ENCODE peak calls at places on chromosomes 1 and 21, in ten cellular contexts. One of them, this sample, is unnamed.

GRCh38 chr1:108199231-108199657 is 899 bp downstream of the SLC25A24 start:
- DNase-seq in upper lobe of left lung: no peak
- DNase-seq in testis: peak; percentile 22
- DNase-seq in tibial nerve: no peak
- DNase-seq in H1: no peak
- DNase-seq in esophagus muscularis mucosa: no peak
- DNase-seq in IMR-90: peak; percentile 23
- DNase-seq in transverse colon: peak; percentile 28
- DNase-seq in ovary: no peak
- DNase-seq in sigmoid colon: no peak
- DNase-seq in this sample: no peak

GRCh38 chr1:67149179-67149770 is 14.5 kb upstream of the C1orf141 start:
- DNase-seq in esophagus muscularis mucosa: no peak
- DNase-seq in H1: peak; percentile 34
- DNase-seq in transverse colon: peak; percentile 78
- DNase-seq in upper lobe of left lung: no peak
- DNase-seq in IMR-90: peak; percentile 82
- DNase-seq in sigmoid colon: peak; percentile 82
- DNase-seq in ovary: peak; percentile 66
- DNase-seq in tibial nerve: peak; percentile 59
- DNase-seq in testis: peak; percentile 83
- DNase-seq in this sample: peak; percentile 51

GRCh38 chr1:41512701-41513387 is 28.4 kb upstream of the EDN2 start:
- DNase-seq in tibial nerve: no peak
- DNase-seq in transverse colon: no peak
- DNase-seq in upper lobe of left lung: no peak
- DNase-seq in testis: no peak
- DNase-seq in H1: no peak
- DNase-seq in ovary: no peak
- DNase-seq in esophagus muscularis mucosa: no peak
- DNase-seq in IMR-90: no peak
- DNase-seq in sigmoid colon: no peak
- DNase-seq in this sample: no peak

GRCh38 chr1:29249170-29249691 is 12.9 kb downstream of the PTPRU start:
- DNase-seq in H1: peak; percentile 84
- DNase-seq in sigmoid colon: no peak
- DNase-seq in upper lobe of left lung: no peak
- DNase-seq in tibial nerve: no peak
- DNase-seq in esophagus muscularis mucosa: no peak
- DNase-seq in IMR-90: peak; percentile 40
- DNase-seq in testis: no peak
- DNase-seq in ovary: no peak
- DNase-seq in transverse colon: no peak
- DNase-seq in this sample: no peak

GRCh38 chr1:169648709-169649108 is 18.8 kb upstream of the SELP start:
- DNase-seq in ovary: no peak
- DNase-seq in esophagus muscularis mucosa: no peak
- DNase-seq in IMR-90: no peak
- DNase-seq in tibial nerve: no peak
- DNase-seq in H1: no peak
- DNase-seq in testis: no peak
- DNase-seq in transverse colon: no peak
- DNase-seq in upper lobe of left lung: no peak
- DNase-seq in sigmoid colon: no peak
- DNase-seq in this sample: no peak

GRCh38 chr1:204350857-204351573 is 8.7 kb downstream of the PLEKHA6 start:
- DNase-seq in ovary: peak; percentile 94
- DNase-seq in tibial nerve: peak; percentile 64
- DNase-seq in testis: peak; percentile 84
- DNase-seq in upper lobe of left lung: peak; percentile 94
- DNase-seq in IMR-90: peak; percentile 81
- DNase-seq in sigmoid colon: peak; percentile 88
- DNase-seq in transverse colon: peak; percentile 72
- DNase-seq in esophagus muscularis mucosa: no peak
- DNase-seq in H1: no peak
- DNase-seq in this sample: peak; percentile 79

GRCh38 chr1:40634901-40635655 is 30.4 kb downstream of the RIMS3 start:
- DNase-seq in upper lobe of left lung: no peak
- DNase-seq in sigmoid colon: no peak
- DNase-seq in testis: no peak
- DNase-seq in H1: no peak
- DNase-seq in transverse colon: no peak
- DNase-seq in IMR-90: peak; percentile 23
- DNase-seq in esophagus muscularis mucosa: no peak
- DNase-seq in ovary: no peak
- DNase-seq in tibial nerve: no peak
- DNase-seq in this sample: no peak

GRCh38 chr1:51343624-51344023 is 13.3 kb upstream of the TTC39A start:
- DNase-seq in H1: no peak
- DNase-seq in ovary: no peak
- DNase-seq in transverse colon: no peak
- DNase-seq in upper lobe of left lung: no peak
- DNase-seq in sigmoid colon: no peak
- DNase-seq in testis: no peak
- DNase-seq in tibial nerve: no peak
- DNase-seq in esophagus muscularis mucosa: no peak
- DNase-seq in IMR-90: no peak
- DNase-seq in this sample: no peak

GRCh38 chr1:197093226-197093887 is 26.3 kb upstream of the F13B start:
- DNase-seq in testis: no peak
- DNase-seq in sigmoid colon: no peak
- DNase-seq in IMR-90: no peak
- DNase-seq in H1: no peak
- DNase-seq in upper lobe of left lung: no peak
- DNase-seq in transverse colon: no peak
- DNase-seq in tibial nerve: no peak
- DNase-seq in ovary: no peak
- DNase-seq in esophagus muscularis mucosa: no peak
- DNase-seq in this sample: no peak

GRCh38 chr1:182789138-182790076 is at the start of gene NPL:
- DNase-seq in ovary: peak; percentile 81
- DNase-seq in tibial nerve: peak; percentile 67
- DNase-seq in testis: peak; percentile 85
- DNase-seq in transverse colon: peak; percentile 88
- DNase-seq in esophagus muscularis mucosa: peak; percentile 95
- DNase-seq in sigmoid colon: peak; percentile 90
- DNase-seq in IMR-90: peak; percentile 50
- DNase-seq in upper lobe of left lung: peak; percentile 98
- DNase-seq in H1: no peak
- DNase-seq in this sample: peak; percentile 83
- TF ChIP-seq POLR2A in ovary: peak; percentile 55
- TF ChIP-seq POLR2A in tibial nerve: peak; percentile 92
- TF ChIP-seq POLR2A in testis: peak; percentile 44
- TF ChIP-seq POLR2A in transverse colon: peak; percentile 80
- TF ChIP-seq POLR2A in esophagus muscularis mucosa: peak; percentile 56
- TF ChIP-seq POLR2A in sigmoid colon: peak; percentile 16
- TF ChIP-seq POLR2A in IMR-90: peak; percentile 37
- TF ChIP-seq POLR2A in upper lobe of left lung: peak; percentile 93
- TF ChIP-seq POLR2A in H1: no peak
- TF ChIP-seq POLR2A in this sample: peak; percentile 75

GRCh38 chr1:2497891-2498290 is 21.8 kb downstream of the PLCH2 start:
- DNase-seq in IMR-90: no peak
- DNase-seq in ovary: no peak
- DNase-seq in esophagus muscularis mucosa: no peak
- DNase-seq in upper lobe of left lung: no peak
- DNase-seq in H1: no peak
- DNase-seq in tibial nerve: no peak
- DNase-seq in testis: no peak
- DNase-seq in transverse colon: no peak
- DNase-seq in sigmoid colon: no peak
- DNase-seq in this sample: no peak
- H3K4me1 ChIP-seq in IMR-90: no peaks in the 10 kb centered on the region
- H3K4me1 ChIP-seq in ovary: no peaks in the 10 kb centered on the region
- H3K4me1 ChIP-seq in esophagus muscularis mucosa: no peaks in the 10 kb centered on the region
- H3K4me1 ChIP-seq in upper lobe of left lung: peaks cover 8% of the 10 kb centered on the region
- H3K4me1 ChIP-seq in H1: no peaks in the 10 kb centered on the region
- H3K4me1 ChIP-seq in tibial nerve: no peaks in the 10 kb centered on the region
- H3K4me1 ChIP-seq in testis: no peaks in the 10 kb centered on the region
- H3K4me1 ChIP-seq in transverse colon: no peaks in the 10 kb centered on the region
- H3K4me1 ChIP-seq in sigmoid colon: peaks cover 8% of the 10 kb centered on the region
- H3K4me1 ChIP-seq in this sample: no peaks in the 10 kb centered on the region

GRCh38 chr1:10032590-10033358 is at the start of gene UBE4B:
- DNase-seq in H1: peak; percentile 95
- DNase-seq in tibial nerve: peak; percentile 98
- DNase-seq in transverse colon: peak; percentile 98
- DNase-seq in IMR-90: peak; percentile 97
- DNase-seq in testis: peak; percentile 98
- DNase-seq in upper lobe of left lung: peak; percentile 100
- DNase-seq in esophagus muscularis mucosa: peak; percentile 100
- DNase-seq in ovary: peak; percentile 98
- DNase-seq in sigmoid colon: peak; percentile 98
- DNase-seq in this sample: peak; percentile 98
- TF ChIP-seq POLR2A in H1: peak; percentile 68
- TF ChIP-seq POLR2A in tibial nerve: peak; percentile 64
- TF ChIP-seq POLR2A in transverse colon: peak; percentile 66
- TF ChIP-seq POLR2A in IMR-90: no peak
- TF ChIP-seq POLR2A in testis: no peak
- TF ChIP-seq POLR2A in upper lobe of left lung: no peak
- TF ChIP-seq POLR2A in esophagus muscularis mucosa: no peak
- TF ChIP-seq POLR2A in ovary: no peak
- TF ChIP-seq POLR2A in sigmoid colon: peak; percentile 33
- TF ChIP-seq POLR2A in this sample: no peak

GRCh38 chr1:200353232-200353631 is 56.6 kb downstream of the ZNF281 start:
- DNase-seq in ovary: no peak
- DNase-seq in H1: no peak
- DNase-seq in transverse colon: no peak
- DNase-seq in esophagus muscularis mucosa: no peak
- DNase-seq in upper lobe of left lung: no peak
- DNase-seq in sigmoid colon: no peak
- DNase-seq in tibial nerve: no peak
- DNase-seq in testis: no peak
- DNase-seq in IMR-90: no peak
- DNase-seq in this sample: no peak

GRCh38 chr1:200346744-200347143 is 63.1 kb downstream of the ZNF281 start:
- DNase-seq in esophagus muscularis mucosa: no peak
- DNase-seq in transverse colon: no peak
- DNase-seq in tibial nerve: no peak
- DNase-seq in testis: no peak
- DNase-seq in upper lobe of left lung: no peak
- DNase-seq in ovary: no peak
- DNase-seq in sigmoid colon: no peak
- DNase-seq in IMR-90: peak; percentile 63
- DNase-seq in H1: no peak
- DNase-seq in this sample: no peak

GRCh38 chr1:200354243-200354642 is 55.6 kb downstream of the ZNF281 start:
- DNase-seq in transverse colon: no peak
- DNase-seq in H1: no peak
- DNase-seq in testis: no peak
- DNase-seq in tibial nerve: no peak
- DNase-seq in sigmoid colon: no peak
- DNase-seq in ovary: no peak
- DNase-seq in upper lobe of left lung: no peak
- DNase-seq in IMR-90: no peak
- DNase-seq in esophagus muscularis mucosa: no peak
- DNase-seq in this sample: no peak

GRCh38 chr1:200355815-200356214 is 54.0 kb downstream of the ZNF281 start:
- DNase-seq in IMR-90: no peak
- DNase-seq in H1: no peak
- DNase-seq in transverse colon: no peak
- DNase-seq in upper lobe of left lung: no peak
- DNase-seq in esophagus muscularis mucosa: no peak
- DNase-seq in testis: no peak
- DNase-seq in ovary: no peak
- DNase-seq in tibial nerve: no peak
- DNase-seq in sigmoid colon: no peak
- DNase-seq in this sample: no peak

GRCh38 chr1:200351826-200352549 is 57.8 kb downstream of the ZNF281 start:
- DNase-seq in upper lobe of left lung: no peak
- DNase-seq in IMR-90: peak; percentile 98
- DNase-seq in H1: no peak
- DNase-seq in ovary: no peak
- DNase-seq in esophagus muscularis mucosa: no peak
- DNase-seq in testis: no peak
- DNase-seq in tibial nerve: peak; percentile 7
- DNase-seq in transverse colon: no peak
- DNase-seq in sigmoid colon: no peak
- DNase-seq in this sample: no peak
- H3K4me1 ChIP-seq in upper lobe of left lung: peaks cover 28% of the 10 kb centered on the region
- H3K4me1 ChIP-seq in IMR-90: peaks cover 12% of the 10 kb centered on the region
- H3K4me1 ChIP-seq in H1: peaks cover 2% of the 10 kb centered on the region
- H3K4me1 ChIP-seq in ovary: peaks cover 1% of the 10 kb centered on the region
- H3K4me1 ChIP-seq in esophagus muscularis mucosa: no peaks in the 10 kb centered on the region
- H3K4me1 ChIP-seq in testis: no peaks in the 10 kb centered on the region
- H3K4me1 ChIP-seq in tibial nerve: peaks cover 18% of the 10 kb centered on the region
- H3K4me1 ChIP-seq in transverse colon: peaks cover 4% of the 10 kb centered on the region
- H3K4me1 ChIP-seq in sigmoid colon: no peaks in the 10 kb centered on the region
- H3K4me1 ChIP-seq in this sample: no peaks in the 10 kb centered on the region

GRCh38 chr21:42833859-42834729 is 45.2 kb downstream of the WDR4 start:
- DNase-seq in H1: no peak
- DNase-seq in ovary: no peak
- DNase-seq in tibial nerve: no peak
- DNase-seq in transverse colon: no peak
- DNase-seq in esophagus muscularis mucosa: peak; percentile 82
- DNase-seq in sigmoid colon: peak; percentile 37
- DNase-seq in upper lobe of left lung: peak; percentile 49
- DNase-seq in IMR-90: no peak
- DNase-seq in testis: no peak
- DNase-seq in this sample: peak; percentile 6
- TF ChIP-seq POLR2A in H1: no peak
- TF ChIP-seq POLR2A in ovary: no peak
- TF ChIP-seq POLR2A in tibial nerve: no peak
- TF ChIP-seq POLR2A in transverse colon: no peak
- TF ChIP-seq POLR2A in esophagus muscularis mucosa: no peak
- TF ChIP-seq POLR2A in sigmoid colon: no peak
- TF ChIP-seq POLR2A in upper lobe of left lung: no peak
- TF ChIP-seq POLR2A in IMR-90: no peak
- TF ChIP-seq POLR2A in testis: no peak
- TF ChIP-seq POLR2A in this sample: no peak

This sample was measured in uterus.